ENCODE peak calls at places on chromosomes 4 and X, in ten cellular contexts. One of them, this sample, is unnamed.

GRCh38 chrX:137852502-137852901 is 286.6 kb downstream of the ZIC3 start:
- DNase-seq in stimulated activated CD8-positive, alpha-beta memory T cell treated with anti-CD3 and anti-CD28 coated beads, Interleukin-4, amount 100 ng/mL, for 48 hours: no peak
- DNase-seq in cardiac septum: no peak
- DNase-seq in germinal center: no peak
- DNase-seq in lung: no peak
- DNase-seq in activated CD8-positive, alpha-beta memory T cell treated with anti-CD3 and anti-CD28 coated beads for 48 hours: no peak
- DNase-seq in substantia nigra: no peak
- DNase-seq in body of pancreas: no peak
- DNase-seq in Caki2: no peak
- DNase-seq in C1 segment of cervical spinal cord: no peak
- DNase-seq in this sample: no peak

GRCh38 chr4:56823933-56824600 is 2.6 kb upstream of the SPINK2 start:
- DNase-seq in substantia nigra: no peak
- DNase-seq in stimulated activated CD8-positive, alpha-beta memory T cell treated with anti-CD3 and anti-CD28 coated beads, Interleukin-4, amount 100 ng/mL, for 48 hours: no peak
- DNase-seq in C1 segment of cervical spinal cord: no peak
- DNase-seq in germinal center: no peak
- DNase-seq in body of pancreas: no peak
- DNase-seq in activated CD8-positive, alpha-beta memory T cell treated with anti-CD3 and anti-CD28 coated beads for 48 hours: no peak
- DNase-seq in lung: no peak
- DNase-seq in cardiac septum: no peak
- DNase-seq in Caki2: no peak
- DNase-seq in this sample: no peak

GRCh38 chrX:96386981-96387380 is 297.7 kb upstream of the DIAPH2 start:
- DNase-seq in activated CD8-positive, alpha-beta memory T cell treated with anti-CD3 and anti-CD28 coated beads for 48 hours: no peak
- DNase-seq in Caki2: no peak
- DNase-seq in substantia nigra: no peak
- DNase-seq in cardiac septum: no peak
- DNase-seq in C1 segment of cervical spinal cord: no peak
- DNase-seq in germinal center: no peak
- DNase-seq in stimulated activated CD8-positive, alpha-beta memory T cell treated with anti-CD3 and anti-CD28 coated beads, Interleukin-4, amount 100 ng/mL, for 48 hours: no peak
- DNase-seq in body of pancreas: no peak
- DNase-seq in lung: no peak
- DNase-seq in this sample: no peak

GRCh38 chr4:107519057-107519456 is 201.0 kb downstream of the PAPSS1 start:
- DNase-seq in Caki2: peak; percentile 1
- DNase-seq in cardiac septum: no peak
- DNase-seq in stimulated activated CD8-positive, alpha-beta memory T cell treated with anti-CD3 and anti-CD28 coated beads, Interleukin-4, amount 100 ng/mL, for 48 hours: no peak
- DNase-seq in body of pancreas: peak; percentile 18
- DNase-seq in C1 segment of cervical spinal cord: no peak
- DNase-seq in substantia nigra: no peak
- DNase-seq in lung: no peak
- DNase-seq in germinal center: no peak
- DNase-seq in activated CD8-positive, alpha-beta memory T cell treated with anti-CD3 and anti-CD28 coated beads for 48 hours: no peak
- DNase-seq in this sample: no peak

GRCh38 chrX:151359931-151360871 is 36.8 kb upstream of the VMA21 start:
- DNase-seq in cardiac septum: no peak
- DNase-seq in stimulated activated CD8-positive, alpha-beta memory T cell treated with anti-CD3 and anti-CD28 coated beads, Interleukin-4, amount 100 ng/mL, for 48 hours: peak; percentile 65
- DNase-seq in Caki2: no peak
- DNase-seq in activated CD8-positive, alpha-beta memory T cell treated with anti-CD3 and anti-CD28 coated beads for 48 hours: peak; percentile 22
- DNase-seq in substantia nigra: peak; percentile 3
- DNase-seq in body of pancreas: peak; percentile 55
- DNase-seq in lung: no peak
- DNase-seq in C1 segment of cervical spinal cord: no peak
- DNase-seq in germinal center: peak; percentile 34
- DNase-seq in this sample: no peak

GRCh38 chr4:123821861-123822260 is 425.3 kb downstream of the SPRY1 start:
- DNase-seq in lung: no peak
- DNase-seq in substantia nigra: no peak
- DNase-seq in Caki2: peak; percentile 25
- DNase-seq in C1 segment of cervical spinal cord: no peak
- DNase-seq in stimulated activated CD8-positive, alpha-beta memory T cell treated with anti-CD3 and anti-CD28 coated beads, Interleukin-4, amount 100 ng/mL, for 48 hours: no peak
- DNase-seq in body of pancreas: no peak
- DNase-seq in activated CD8-positive, alpha-beta memory T cell treated with anti-CD3 and anti-CD28 coated beads for 48 hours: no peak
- DNase-seq in cardiac septum: no peak
- DNase-seq in germinal center: no peak
- DNase-seq in this sample: no peak

GRCh38 chrX:70479197-70479969 is 34.7 kb downstream of the DLG3 start:
- DNase-seq in activated CD8-positive, alpha-beta memory T cell treated with anti-CD3 and anti-CD28 coated beads for 48 hours: no peak
- DNase-seq in Caki2: peak; percentile 64
- DNase-seq in germinal center: no peak
- DNase-seq in substantia nigra: no peak
- DNase-seq in body of pancreas: no peak
- DNase-seq in stimulated activated CD8-positive, alpha-beta memory T cell treated with anti-CD3 and anti-CD28 coated beads, Interleukin-4, amount 100 ng/mL, for 48 hours: no peak
- DNase-seq in C1 segment of cervical spinal cord: no peak
- DNase-seq in cardiac septum: no peak
- DNase-seq in lung: no peak
- DNase-seq in this sample: no peak

GRCh38 chrX:105375816-105376215 is 155.3 kb upstream of the TEX13A start:
- DNase-seq in substantia nigra: no peak
- DNase-seq in germinal center: no peak
- DNase-seq in stimulated activated CD8-positive, alpha-beta memory T cell treated with anti-CD3 and anti-CD28 coated beads, Interleukin-4, amount 100 ng/mL, for 48 hours: no peak
- DNase-seq in lung: no peak
- DNase-seq in cardiac septum: no peak
- DNase-seq in body of pancreas: no peak
- DNase-seq in C1 segment of cervical spinal cord: no peak
- DNase-seq in activated CD8-positive, alpha-beta memory T cell treated with anti-CD3 and anti-CD28 coated beads for 48 hours: no peak
- DNase-seq in Caki2: no peak
- DNase-seq in this sample: no peak

GRCh38 chr4:102620697-102621497 is 119.7 kb downstream of the NFKB1 start:
- DNase-seq in lung: no peak
- DNase-seq in cardiac septum: no peak
- DNase-seq in body of pancreas: peak; percentile 79
- DNase-seq in germinal center: peak; percentile 28
- DNase-seq in stimulated activated CD8-positive, alpha-beta memory T cell treated with anti-CD3 and anti-CD28 coated beads, Interleukin-4, amount 100 ng/mL, for 48 hours: no peak
- DNase-seq in C1 segment of cervical spinal cord: no peak
- DNase-seq in substantia nigra: peak; percentile 35
- DNase-seq in activated CD8-positive, alpha-beta memory T cell treated with anti-CD3 and anti-CD28 coated beads for 48 hours: no peak
- DNase-seq in Caki2: peak; percentile 91
- DNase-seq in this sample: peak; percentile 70

GRCh38 chrX:112800901-112801775 is 39.5 kb downstream of the AMOT start:
- DNase-seq in body of pancreas: no peak
- DNase-seq in lung: no peak
- DNase-seq in stimulated activated CD8-positive, alpha-beta memory T cell treated with anti-CD3 and anti-CD28 coated beads, Interleukin-4, amount 100 ng/mL, for 48 hours: no peak
- DNase-seq in germinal center: no peak
- DNase-seq in substantia nigra: no peak
- DNase-seq in activated CD8-positive, alpha-beta memory T cell treated with anti-CD3 and anti-CD28 coated beads for 48 hours: no peak
- DNase-seq in cardiac septum: no peak
- DNase-seq in C1 segment of cervical spinal cord: no peak
- DNase-seq in Caki2: no peak
- DNase-seq in this sample: no peak

GRCh38 chr4:108492816-108493595 is 127.4 kb upstream of the RPL34 start:
- DNase-seq in substantia nigra: no peak
- DNase-seq in lung: no peak
- DNase-seq in stimulated activated CD8-positive, alpha-beta memory T cell treated with anti-CD3 and anti-CD28 coated beads, Interleukin-4, amount 100 ng/mL, for 48 hours: peak; percentile 54
- DNase-seq in body of pancreas: no peak
- DNase-seq in germinal center: no peak
- DNase-seq in C1 segment of cervical spinal cord: no peak
- DNase-seq in Caki2: no peak
- DNase-seq in activated CD8-positive, alpha-beta memory T cell treated with anti-CD3 and anti-CD28 coated beads for 48 hours: no peak
- DNase-seq in cardiac septum: no peak
- DNase-seq in this sample: no peak

GRCh38 chr4:185591679-185592141 is 56.4 kb upstream of the PDLIM3 start:
- DNase-seq in cardiac septum: no peak
- DNase-seq in Caki2: no peak
- DNase-seq in stimulated activated CD8-positive, alpha-beta memory T cell treated with anti-CD3 and anti-CD28 coated beads, Interleukin-4, amount 100 ng/mL, for 48 hours: no peak
- DNase-seq in C1 segment of cervical spinal cord: no peak
- DNase-seq in germinal center: no peak
- DNase-seq in body of pancreas: no peak
- DNase-seq in activated CD8-positive, alpha-beta memory T cell treated with anti-CD3 and anti-CD28 coated beads for 48 hours: no peak
- DNase-seq in lung: no peak
- DNase-seq in substantia nigra: no peak
- DNase-seq in this sample: no peak

GRCh38 chr4:155367608-155368007 is 9.2 kb downstream of the MAP9 start:
- DNase-seq in body of pancreas: peak; percentile 21
- DNase-seq in activated CD8-positive, alpha-beta memory T cell treated with anti-CD3 and anti-CD28 coated beads for 48 hours: no peak
- DNase-seq in stimulated activated CD8-positive, alpha-beta memory T cell treated with anti-CD3 and anti-CD28 coated beads, Interleukin-4, amount 100 ng/mL, for 48 hours: no peak
- DNase-seq in germinal center: no peak
- DNase-seq in lung: no peak
- DNase-seq in Caki2: no peak
- DNase-seq in cardiac septum: no peak
- DNase-seq in C1 segment of cervical spinal cord: no peak
- DNase-seq in substantia nigra: no peak
- DNase-seq in this sample: no peak

GRCh38 chr4:82988323-82988832 is 22.2 kb downstream of the LIN54 start:
- DNase-seq in stimulated activated CD8-positive, alpha-beta memory T cell treated with anti-CD3 and anti-CD28 coated beads, Interleukin-4, amount 100 ng/mL, for 48 hours: no peak
- DNase-seq in C1 segment of cervical spinal cord: no peak
- DNase-seq in lung: no peak
- DNase-seq in germinal center: no peak
- DNase-seq in body of pancreas: no peak
- DNase-seq in cardiac septum: no peak
- DNase-seq in activated CD8-positive, alpha-beta memory T cell treated with anti-CD3 and anti-CD28 coated beads for 48 hours: no peak
- DNase-seq in substantia nigra: no peak
- DNase-seq in Caki2: no peak
- DNase-seq in this sample: no peak

GRCh38 chr4:10054571-10055041 is 33.3 kb upstream of the SLC2A9 start:
- DNase-seq in stimulated activated CD8-positive, alpha-beta memory T cell treated with anti-CD3 and anti-CD28 coated beads, Interleukin-4, amount 100 ng/mL, for 48 hours: no peak
- DNase-seq in body of pancreas: no peak
- DNase-seq in Caki2: peak; percentile 70
- DNase-seq in activated CD8-positive, alpha-beta memory T cell treated with anti-CD3 and anti-CD28 coated beads for 48 hours: no peak
- DNase-seq in lung: no peak
- DNase-seq in cardiac septum: no peak
- DNase-seq in germinal center: no peak
- DNase-seq in substantia nigra: no peak
- DNase-seq in C1 segment of cervical spinal cord: no peak
- DNase-seq in this sample: no peak

GRCh38 chr4:72360075-72360474 is 208.9 kb downstream of the ADAMTS3 start:
- DNase-seq in substantia nigra: no peak
- DNase-seq in C1 segment of cervical spinal cord: no peak
- DNase-seq in germinal center: no peak
- DNase-seq in stimulated activated CD8-positive, alpha-beta memory T cell treated with anti-CD3 and anti-CD28 coated beads, Interleukin-4, amount 100 ng/mL, for 48 hours: no peak
- DNase-seq in lung: no peak
- DNase-seq in Caki2: peak; percentile 25
- DNase-seq in cardiac septum: no peak
- DNase-seq in activated CD8-positive, alpha-beta memory T cell treated with anti-CD3 and anti-CD28 coated beads for 48 hours: no peak
- DNase-seq in body of pancreas: no peak
- DNase-seq in this sample: no peak

GRCh38 chrX:73877687-73878086 is 314.7 kb downstream of the CHIC1 start:
- DNase-seq in Caki2: no peak
- DNase-seq in germinal center: no peak
- DNase-seq in C1 segment of cervical spinal cord: no peak
- DNase-seq in stimulated activated CD8-positive, alpha-beta memory T cell treated with anti-CD3 and anti-CD28 coated beads, Interleukin-4, amount 100 ng/mL, for 48 hours: no peak
- DNase-seq in activated CD8-positive, alpha-beta memory T cell treated with anti-CD3 and anti-CD28 coated beads for 48 hours: no peak
- DNase-seq in body of pancreas: no peak
- DNase-seq in lung: no peak
- DNase-seq in cardiac septum: no peak
- DNase-seq in substantia nigra: no peak
- DNase-seq in this sample: no peak

GRCh38 chr4:159060161-159060560 is 42.7 kb upstream of the RAPGEF2 start:
- DNase-seq in germinal center: no peak
- DNase-seq in Caki2: no peak
- DNase-seq in stimulated activated CD8-positive, alpha-beta memory T cell treated with anti-CD3 and anti-CD28 coated beads, Interleukin-4, amount 100 ng/mL, for 48 hours: no peak
- DNase-seq in C1 segment of cervical spinal cord: no peak
- DNase-seq in activated CD8-positive, alpha-beta memory T cell treated with anti-CD3 and anti-CD28 coated beads for 48 hours: no peak
- DNase-seq in substantia nigra: peak; percentile 34
- DNase-seq in body of pancreas: peak; percentile 16
- DNase-seq in lung: no peak
- DNase-seq in cardiac septum: no peak
- DNase-seq in this sample: no peak

GRCh38 chr4:170089743-170090666 is at the start of gene AADAT:
- DNase-seq in cardiac septum: peak; percentile 84
- DNase-seq in body of pancreas: peak; percentile 83
- DNase-seq in substantia nigra: peak; percentile 83
- DNase-seq in lung: peak; percentile 82
- DNase-seq in C1 segment of cervical spinal cord: peak; percentile 47
- DNase-seq in germinal center: peak; percentile 15
- DNase-seq in Caki2: peak; percentile 74
- DNase-seq in stimulated activated CD8-positive, alpha-beta memory T cell treated with anti-CD3 and anti-CD28 coated beads, Interleukin-4, amount 100 ng/mL, for 48 hours: peak; percentile 54
- DNase-seq in activated CD8-positive, alpha-beta memory T cell treated with anti-CD3 and anti-CD28 coated beads for 48 hours: no peak
- DNase-seq in this sample: no peak

GRCh38 chr4:6270691-6271121 is 1.1 kb downstream of the WFS1 start:
- DNase-seq in activated CD8-positive, alpha-beta memory T cell treated with anti-CD3 and anti-CD28 coated beads for 48 hours: no peak
- DNase-seq in germinal center: no peak
- DNase-seq in cardiac septum: no peak
- DNase-seq in body of pancreas: peak; percentile 51
- DNase-seq in stimulated activated CD8-positive, alpha-beta memory T cell treated with anti-CD3 and anti-CD28 coated beads, Interleukin-4, amount 100 ng/mL, for 48 hours: no peak
- DNase-seq in Caki2: no peak
- DNase-seq in substantia nigra: peak; percentile 37
- DNase-seq in lung: no peak
- DNase-seq in C1 segment of cervical spinal cord: no peak
- DNase-seq in this sample: no peak

GRCh38 chr4:40577588-40578253 is 51.9 kb downstream of the RBM47 start:
- DNase-seq in C1 segment of cervical spinal cord: no peak
- DNase-seq in lung: no peak
- DNase-seq in substantia nigra: no peak
- DNase-seq in stimulated activated CD8-positive, alpha-beta memory T cell treated with anti-CD3 and anti-CD28 coated beads, Interleukin-4, amount 100 ng/mL, for 48 hours: no peak
- DNase-seq in cardiac septum: no peak
- DNase-seq in germinal center: no peak
- DNase-seq in activated CD8-positive, alpha-beta memory T cell treated with anti-CD3 and anti-CD28 coated beads for 48 hours: no peak
- DNase-seq in body of pancreas: no peak
- DNase-seq in Caki2: no peak
- DNase-seq in this sample: no peak

GRCh38 chrX:14777484-14777883 is 95.4 kb downstream of the FANCB start:
- DNase-seq in C1 segment of cervical spinal cord: no peak
- DNase-seq in Caki2: no peak
- DNase-seq in cardiac septum: no peak
- DNase-seq in activated CD8-positive, alpha-beta memory T cell treated with anti-CD3 and anti-CD28 coated beads for 48 hours: no peak
- DNase-seq in lung: no peak
- DNase-seq in body of pancreas: no peak
- DNase-seq in germinal center: no peak
- DNase-seq in substantia nigra: no peak
- DNase-seq in stimulated activated CD8-positive, alpha-beta memory T cell treated with anti-CD3 and anti-CD28 coated beads, Interleukin-4, amount 100 ng/mL, for 48 hours: no peak
- DNase-seq in this sample: no peak

GRCh38 chr4:5224340-5224739 is 173.1 kb downstream of the STK32B start:
- DNase-seq in substantia nigra: no peak
- DNase-seq in germinal center: no peak
- DNase-seq in C1 segment of cervical spinal cord: no peak
- DNase-seq in body of pancreas: no peak
- DNase-seq in activated CD8-positive, alpha-beta memory T cell treated with anti-CD3 and anti-CD28 coated beads for 48 hours: no peak
- DNase-seq in stimulated activated CD8-positive, alpha-beta memory T cell treated with anti-CD3 and anti-CD28 coated beads, Interleukin-4, amount 100 ng/mL, for 48 hours: no peak
- DNase-seq in cardiac septum: no peak
- DNase-seq in Caki2: no peak
- DNase-seq in lung: no peak
- DNase-seq in this sample: no peak

GRCh38 chr4:94126669-94127068 is 81.0 kb upstream of the SMARCAD1 start:
- DNase-seq in germinal center: no peak
- DNase-seq in cardiac septum: no peak
- DNase-seq in C1 segment of cervical spinal cord: no peak
- DNase-seq in stimulated activated CD8-positive, alpha-beta memory T cell treated with anti-CD3 and anti-CD28 coated beads, Interleukin-4, amount 100 ng/mL, for 48 hours: no peak
- DNase-seq in body of pancreas: no peak
- DNase-seq in lung: no peak
- DNase-seq in substantia nigra: no peak
- DNase-seq in activated CD8-positive, alpha-beta memory T cell treated with anti-CD3 and anti-CD28 coated beads for 48 hours: no peak
- DNase-seq in Caki2: no peak
- DNase-seq in this sample: no peak

GRCh38 chr4:48490680-48491513 is 845 bp downstream of the ZAR1 start:
- DNase-seq in body of pancreas: no peak
- DNase-seq in Caki2: no peak
- DNase-seq in substantia nigra: no peak
- DNase-seq in stimulated activated CD8-positive, alpha-beta memory T cell treated with anti-CD3 and anti-CD28 coated beads, Interleukin-4, amount 100 ng/mL, for 48 hours: no peak
- DNase-seq in cardiac septum: no peak
- DNase-seq in C1 segment of cervical spinal cord: no peak
- DNase-seq in activated CD8-positive, alpha-beta memory T cell treated with anti-CD3 and anti-CD28 coated beads for 48 hours: no peak
- DNase-seq in germinal center: peak; percentile 35
- DNase-seq in lung: no peak
- DNase-seq in this sample: no peak

GRCh38 chr4:53748328-53748772 is 157.1 kb upstream of the LNX1 start:
- DNase-seq in substantia nigra: no peak
- DNase-seq in C1 segment of cervical spinal cord: no peak
- DNase-seq in activated CD8-positive, alpha-beta memory T cell treated with anti-CD3 and anti-CD28 coated beads for 48 hours: no peak
- DNase-seq in Caki2: no peak
- DNase-seq in lung: no peak
- DNase-seq in cardiac septum: no peak
- DNase-seq in body of pancreas: no peak
- DNase-seq in germinal center: peak; percentile 78
- DNase-seq in stimulated activated CD8-positive, alpha-beta memory T cell treated with anti-CD3 and anti-CD28 coated beads, Interleukin-4, amount 100 ng/mL, for 48 hours: no peak
- DNase-seq in this sample: no peak